ENCODE peak calls at places on chromosome 21, in six cellular contexts. C is esophagus muscularis mucosa, W is ascending aorta, Q is heart left ventricle, T is aorta, K is H9. G is an unnamed sample.

GRCh38 chr21:25639167-25639921 is at the start of gene JAM2:
- DNase-seq in C (no peak), W (peak; percentile 67), Q (peak; percentile 76), T (peak; percentile 52), K (peak; percentile 75), G (peak; percentile 34)

GRCh38 chr21:36236052-36236730 is 79.6 kb downstream of the DOP1B start:
- DNase-seq in C (no peak), W (no peak), Q (no peak), T (no peak), K (no peak), G (no peak)

GRCh38 chr21:41009398-41010177 is 158.4 kb upstream of the BACE2 start:
- DNase-seq in C (no peak), W (no peak), Q (no peak), T (no peak), K (no peak), G (no peak)

GRCh38 chr21:27796106-27796505 is 829.2 kb upstream of the ADAMTS5 start:
- DNase-seq in C (no peak), W (no peak), Q (no peak), T (no peak), K (no peak), G (no peak)

GRCh38 chr21:17454315-17455027 is 58.4 kb upstream of the CXADR start:
- DNase-seq in C (peak; percentile 89), W (no peak), Q (no peak), T (no peak), K (peak; percentile 92), G (no peak)

GRCh38 chr21:30168086-30168485 is 1.5 kb upstream of the CLDN17 start:
- DNase-seq in C (no peak), W (no peak), Q (no peak), T (no peak), K (no peak), G (no peak)

GRCh38 chr21:35508389-35508888 is 459.3 kb upstream of the RUNX1 start:
- DNase-seq in C (no peak), W (peak; percentile 84), Q (peak; percentile 75), T (peak; percentile 88), K (peak; percentile 56), G (peak; percentile 79)

GRCh38 chr21:32426592-32427051 is 14.1 kb downstream of the EVA1C start:
- DNase-seq in C (no peak), W (no peak), Q (no peak), T (no peak), K (no peak), G (no peak)

GRCh38 chr21:31425158-31425557 is 81.1 kb upstream of the TIAM1 start:
- DNase-seq in C (no peak), W (no peak), Q (no peak), T (no peak), K (peak; percentile 29), G (no peak)

GRCh38 chr21:25567472-25567871 is 39.8 kb downstream of the MRPL39 start:
- DNase-seq in C (no peak), W (no peak), Q (no peak), T (no peak), K (no peak), G (no peak)

GRCh38 chr21:43289966-43290365 is 121.2 kb downstream of the CRYAA start:
- DNase-seq in C (no peak), W (no peak), Q (peak; percentile 36), T (peak; percentile 22), K (no peak), G (no peak)

GRCh38 chr21:25127007-25127406 is 480.3 kb downstream of the MRPL39 start:
- DNase-seq in C (no peak), W (no peak), Q (no peak), T (no peak), K (no peak), G (no peak)

GRCh38 chr21:33655591-33656221 is 13.4 kb downstream of the ITSN1 start:
- DNase-seq in C (no peak), W (no peak), Q (no peak), T (no peak), K (peak; percentile 49), G (no peak)

GRCh38 chr21:23160914-23161313 is 2162.7 kb downstream of the NCAM2 start:
- DNase-seq in C (no peak), W (no peak), Q (no peak), T (no peak), K (no peak), G (no peak)

GRCh38 chr21:21230672-21231071 is 232.5 kb downstream of the NCAM2 start:
- DNase-seq in C (no peak), W (no peak), Q (no peak), T (no peak), K (no peak), G (no peak)

GRCh38 chr21:34795152-34796141 is 126.7 kb downstream of the CLIC6 start:
- DNase-seq in C (no peak), W (no peak), Q (no peak), T (no peak), K (no peak), G (no peak)

GRCh38 chr21:35573472-35574389 is 486.6 kb downstream of the SETD4 start:
- DNase-seq in C (no peak), W (no peak), Q (no peak), T (no peak), K (no peak), G (no peak)

GRCh38 chr21:42276076-42276475 is 39.1 kb downstream of the TFF3 start:
- DNase-seq in C (no peak), W (no peak), Q (no peak), T (no peak), K (no peak), G (no peak)

GRCh38 chr21:42277593-42277992 is 37.6 kb downstream of the TFF3 start:
- DNase-seq in C (no peak), W (no peak), Q (no peak), T (no peak), K (no peak), G (no peak)

GRCh38 chr21:42278750-42279149 is 36.5 kb downstream of the TFF3 start:
- DNase-seq in C (no peak), W (no peak), Q (no peak), T (no peak), K (no peak), G (no peak)

GRCh38 chr21:42279341-42279871 is 35.8 kb downstream of the TFF3 start:
- DNase-seq in C (no peak), W (no peak), Q (no peak), T (no peak), K (no peak), G (no peak)

GRCh38 chr21:42276526-42277154 is 38.6 kb downstream of the TFF3 start:
- DNase-seq in C (no peak), W (no peak), Q (no peak), T (no peak), K (no peak), G (no peak)
- H3K27ac ChIP-seq in C (no peak overlapping the region), W (no peak overlapping the region), Q (no peak overlapping the region), T (no peak overlapping the region), K (no peak overlapping the region), G (no peak overlapping the region)

GRCh38 chr21:16309250-16309971 is 579.6 kb downstream of the USP25 start:
- DNase-seq in C (no peak), W (no peak), Q (no peak), T (no peak), K (no peak), G (no peak)

GRCh38 chr21:16304700-16305099 is 574.9 kb downstream of the USP25 start:
- DNase-seq in C (no peak), W (no peak), Q (no peak), T (no peak), K (no peak), G (no peak)

GRCh38 chr21:16305686-16306085 is 575.9 kb downstream of the USP25 start:
- DNase-seq in C (no peak), W (no peak), Q (no peak), T (no peak), K (no peak), G (no peak)

GRCh38 chr21:16308269-16308668 is 578.5 kb downstream of the USP25 start:
- DNase-seq in C (no peak), W (no peak), Q (no peak), T (no peak), K (no peak), G (no peak)

GRCh38 chr21:16307256-16307655 is 577.5 kb downstream of the USP25 start:
- DNase-seq in C (no peak), W (no peak), Q (no peak), T (no peak), K (no peak), G (no peak)
- H3K27ac ChIP-seq in C (no peak overlapping the region), W (no peak overlapping the region), Q (peak overlapping the region; percentile 3), T (no peak overlapping the region), K (no peak overlapping the region), G (peak overlapping the region; percentile 41)

GRCh38 chr21:26715116-26715515 is 130.1 kb downstream of the ADAMTS1 start:
- DNase-seq in C (no peak), W (no peak), Q (no peak), T (no peak), K (no peak), G (no peak)
- H3K27ac ChIP-seq in C (no peak overlapping the region), W (no peak overlapping the region), Q (no peak overlapping the region), T (no peak overlapping the region), K (no peak overlapping the region), G (no peak overlapping the region)

GRCh38 chr21:45219517-45219916 is 68.2 kb downstream of the POFUT2 start:
- DNase-seq in C (no peak), W (no peak), Q (no peak), T (no peak), K (no peak), G (no peak)
- H3K27ac ChIP-seq in C (no peak overlapping the region), W (no peak overlapping the region), Q (no peak overlapping the region), T (no peak overlapping the region), K (no peak overlapping the region), G (peak overlapping the region; percentile 36)

DNA sequence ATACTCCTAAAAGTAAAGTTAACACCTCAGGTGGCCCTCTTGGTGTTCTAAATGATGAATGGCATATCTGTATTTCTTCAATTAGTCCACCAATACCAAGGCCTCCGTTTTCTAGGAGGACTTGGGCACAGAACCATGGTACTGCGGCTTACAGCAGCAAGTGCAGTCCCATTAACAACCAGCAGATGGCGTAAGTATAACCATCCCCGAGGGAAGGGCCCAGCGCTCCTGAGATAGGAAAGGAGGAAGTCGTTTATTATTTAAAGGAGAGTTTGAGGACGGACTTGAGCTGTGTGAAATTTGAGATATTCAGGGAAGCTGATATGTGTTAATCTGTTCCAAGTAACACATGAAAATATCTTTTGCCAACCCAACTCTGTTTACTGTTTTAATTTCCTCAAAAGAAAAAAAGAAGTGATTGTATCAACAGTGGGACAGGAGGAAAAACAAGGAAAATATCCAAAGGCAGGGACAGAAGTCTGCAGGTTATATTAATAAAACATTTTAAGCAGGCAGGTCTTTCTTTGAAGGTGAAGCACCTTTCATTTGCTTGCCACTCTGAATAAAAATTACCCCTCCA is 37.7 kb upstream of the KCNJ15 start:
- DNase-seq in C (peak; percentile 93), W (peak; percentile 85), Q (peak; percentile 70), T (peak; percentile 81), K (peak; percentile 68), G (peak; percentile 81)
- H3K27ac ChIP-seq in C (no peak overlapping the region), W (peak overlapping the region; percentile 52), Q (no peak overlapping the region), T (peak overlapping the region; percentile 71), K (no peak overlapping the region), G (peak overlapping the region; percentile 6)